ENCODE peak calls at places on chromosomes 1 and 21, in four cellular contexts. G, A, E and V are unnamed samples.

GRCh38 chr1:115312752-115313151 is 25.3 kb downstream of the NGF start:
- DNase-seq in A (no peak), G (no peak), E (no peak), V (no peak)

GRCh38 chr1:175155473-175155856 is 37.1 kb downstream of the KIAA0040 start:
- DNase-seq in G (no peak), A (no peak), E (no peak), V (no peak)

GRCh38 chr21:28769683-28770082 is 223.0 kb downstream of the LTN1 start:
- DNase-seq in E (no peak), G (peak), A (no peak), V (no peak)

GRCh38 chr1:66464356-66464755 is 69.6 kb upstream of the SGIP1 start:
- DNase-seq in E (no peak), A (no peak), G (no peak), V (no peak)

GRCh38 chr1:214326406-214326805 is 45.4 kb downstream of the SMYD2 start:
- DNase-seq in A (no peak), G (no peak), E (no peak), V (no peak)

GRCh38 chr1:89454845-89455521 is 69.6 kb upstream of the LRRC8B start:
- DNase-seq in E (peak), G (peak), A (peak), V (peak)

GRCh38 chr1:187244623-187245022 is 415.9 kb downstream of the PLA2G4A start:
- DNase-seq in A (no peak), G (peak), E (no peak), V (peak)

GRCh38 chr21:33380483-33380998 is 22.7 kb upstream of the IFNGR2 start:
- DNase-seq in A (peak), E (peak), G (peak), V (no peak)

GRCh38 chr21:28791595-28792282 is 200.9 kb downstream of the LTN1 start:
- DNase-seq in G (no peak), A (no peak), E (no peak), V (no peak)